ENCODE peak calls at places on chromosome 1, in nine cellular contexts. One of them, this sample, is unnamed.

GRCh38 chr1:81733465-81733864 is 67.3 kb upstream of the ADGRL2 start:
- DNase-seq in HFF-Myc: no peak
- DNase-seq in brain microvascular endothelial cell: no peak
- DNase-seq in AG04449: no peak
- DNase-seq in uterus: no peak
- DNase-seq in dermis microvascular lymphatic vessel endothelial cell: no peak
- DNase-seq in iPS-NIHi11: no peak
- DNase-seq in DMS53: no peak
- DNase-seq in GM03348: no peak
- DNase-seq in this sample: no peak

GRCh38 chr1:90831910-90832309 is 114.8 kb upstream of the BARHL2 start:
- DNase-seq in iPS-NIHi11: no peak
- DNase-seq in dermis microvascular lymphatic vessel endothelial cell: no peak
- DNase-seq in GM03348: no peak
- DNase-seq in AG04449: no peak
- DNase-seq in DMS53: no peak
- DNase-seq in uterus: no peak
- DNase-seq in HFF-Myc: no peak
- DNase-seq in brain microvascular endothelial cell: no peak
- DNase-seq in this sample: no peak

GRCh38 chr1:37574834-37575479 is 18.2 kb downstream of the DNALI1 start:
- DNase-seq in uterus: no peak
- DNase-seq in brain microvascular endothelial cell: peak; percentile 38
- DNase-seq in AG04449: peak; percentile 65
- DNase-seq in dermis microvascular lymphatic vessel endothelial cell: no peak
- DNase-seq in HFF-Myc: peak; percentile 86
- DNase-seq in DMS53: no peak
- DNase-seq in GM03348: peak; percentile 60
- DNase-seq in iPS-NIHi11: no peak
- DNase-seq in this sample: no peak

GRCh38 chr1:94755675-94756074 is 64.5 kb upstream of the SLC44A3 start:
- DNase-seq in dermis microvascular lymphatic vessel endothelial cell: peak; percentile 83
- DNase-seq in brain microvascular endothelial cell: peak; percentile 87
- DNase-seq in DMS53: peak; percentile 70
- DNase-seq in GM03348: peak; percentile 84
- DNase-seq in AG04449: peak; percentile 90
- DNase-seq in HFF-Myc: peak; percentile 99
- DNase-seq in uterus: peak; percentile 53
- DNase-seq in iPS-NIHi11: no peak
- DNase-seq in this sample: no peak

GRCh38 chr1:151839457-151840409 is at the start of gene C2CD4D:
- DNase-seq in dermis microvascular lymphatic vessel endothelial cell: no peak
- DNase-seq in DMS53: peak; percentile 99
- DNase-seq in AG04449: no peak
- DNase-seq in brain microvascular endothelial cell: no peak
- DNase-seq in HFF-Myc: no peak
- DNase-seq in uterus: no peak
- DNase-seq in iPS-NIHi11: peak; percentile 85
- DNase-seq in GM03348: no peak
- DNase-seq in this sample: peak; percentile 54

GRCh38 chr1:225754940-225755635 is 22.5 kb upstream of the SRP9 start:
- DNase-seq in iPS-NIHi11: no peak
- DNase-seq in uterus: peak; percentile 42
- DNase-seq in brain microvascular endothelial cell: peak; percentile 77
- DNase-seq in HFF-Myc: peak; percentile 91
- DNase-seq in DMS53: no peak
- DNase-seq in GM03348: peak; percentile 87
- DNase-seq in AG04449: no peak
- DNase-seq in dermis microvascular lymphatic vessel endothelial cell: no peak
- DNase-seq in this sample: no peak

GRCh38 chr1:222643603-222643936 is 25.7 kb downstream of the MIA3 start:
- DNase-seq in DMS53: peak; percentile 82
- DNase-seq in uterus: peak; percentile 20
- DNase-seq in AG04449: no peak
- DNase-seq in HFF-Myc: no peak
- DNase-seq in brain microvascular endothelial cell: no peak
- DNase-seq in iPS-NIHi11: no peak
- DNase-seq in GM03348: no peak
- DNase-seq in dermis microvascular lymphatic vessel endothelial cell: peak; percentile 28
- DNase-seq in this sample: no peak

GRCh38 chr1:225498539-225499135 is 70.8 kb upstream of the LBR start:
- DNase-seq in DMS53: no peak
- DNase-seq in HFF-Myc: no peak
- DNase-seq in dermis microvascular lymphatic vessel endothelial cell: no peak
- DNase-seq in GM03348: peak; percentile 45
- DNase-seq in AG04449: no peak
- DNase-seq in uterus: no peak
- DNase-seq in iPS-NIHi11: no peak
- DNase-seq in brain microvascular endothelial cell: no peak
- DNase-seq in this sample: no peak

GRCh38 chr1:222006715-222007114 is 264.8 kb upstream of the DUSP10 start:
- DNase-seq in dermis microvascular lymphatic vessel endothelial cell: no peak
- DNase-seq in brain microvascular endothelial cell: no peak
- DNase-seq in HFF-Myc: no peak
- DNase-seq in GM03348: no peak
- DNase-seq in uterus: no peak
- DNase-seq in iPS-NIHi11: no peak
- DNase-seq in AG04449: no peak
- DNase-seq in DMS53: no peak
- DNase-seq in this sample: no peak

GRCh38 chr1:28172690-28173150 is 3.8 kb downstream of the PTAFR start:
- DNase-seq in AG04449: no peak
- DNase-seq in iPS-NIHi11: no peak
- DNase-seq in dermis microvascular lymphatic vessel endothelial cell: no peak
- DNase-seq in DMS53: no peak
- DNase-seq in GM03348: no peak
- DNase-seq in HFF-Myc: no peak
- DNase-seq in brain microvascular endothelial cell: no peak
- DNase-seq in uterus: no peak
- DNase-seq in this sample: no peak

GRCh38 chr1:218459878-218460277 is 114.7 kb downstream of the TGFB2 start:
- DNase-seq in AG04449: no peak
- DNase-seq in brain microvascular endothelial cell: peak; percentile 90
- DNase-seq in dermis microvascular lymphatic vessel endothelial cell: no peak
- DNase-seq in uterus: no peak
- DNase-seq in DMS53: peak; percentile 18
- DNase-seq in HFF-Myc: peak; percentile 97
- DNase-seq in iPS-NIHi11: peak; percentile 62
- DNase-seq in GM03348: peak; percentile 89
- DNase-seq in this sample: no peak

GRCh38 chr1:54786778-54787177 is 14.3 kb downstream of the TTC22 start:
- DNase-seq in uterus: no peak
- DNase-seq in iPS-NIHi11: no peak
- DNase-seq in dermis microvascular lymphatic vessel endothelial cell: no peak
- DNase-seq in brain microvascular endothelial cell: no peak
- DNase-seq in GM03348: no peak
- DNase-seq in DMS53: no peak
- DNase-seq in AG04449: no peak
- DNase-seq in HFF-Myc: no peak
- DNase-seq in this sample: no peak

This sample was measured in CD4-positive, alpha-beta T cell.